ENCODE peak calls at places on chromosome 16, in four cellular contexts. One of them, this sample, is unnamed.
A peak's percentile ranks its signal among the peaks of the same experiment; 100 is the strongest.

GRCh38 chr16:75648265-75649076 is 898 bp downstream of the TERF2IP start:
- DNase-seq in cardiac muscle cell: peak; percentile 74
- DNase-seq in BE2C: peak; percentile 83
- DNase-seq in ovary: peak; percentile 89
- DNase-seq in this sample: peak; percentile 86

GRCh38 chr16:7443108-7443507 is 110.5 kb downstream of the RBFOX1 start:
- DNase-seq in cardiac muscle cell: no peak
- DNase-seq in BE2C: no peak
- DNase-seq in ovary: no peak
- DNase-seq in this sample: no peak

GRCh38 chr16:57497121-57497520 is 10.8 kb upstream of the DOK4 start:
- DNase-seq in cardiac muscle cell: no peak
- DNase-seq in BE2C: peak; percentile 16
- DNase-seq in ovary: peak; percentile 19
- DNase-seq in this sample: no peak

GRCh38 chr16:55480228-55480655 is 1.2 kb downstream of the MMP2 start:
- DNase-seq in cardiac muscle cell: peak; percentile 98
- DNase-seq in BE2C: peak; percentile 84
- DNase-seq in ovary: peak; percentile 97
- DNase-seq in this sample: peak; percentile 92

GRCh38 chr16:19781196-19781595 is 63.1 kb downstream of the IQCK start:
- DNase-seq in cardiac muscle cell: peak; percentile 82
- DNase-seq in BE2C: no peak
- DNase-seq in ovary: no peak
- DNase-seq in this sample: no peak

GRCh38 chr16:2686912-2687507 is 4.7 kb downstream of the KCTD5 start:
- DNase-seq in cardiac muscle cell: no peak
- DNase-seq in BE2C: no peak
- DNase-seq in ovary: peak; percentile 25
- DNase-seq in this sample: no peak

GRCh38 chr16:88202207-88202745 is 180.5 kb upstream of the ZNF469 start:
- DNase-seq in cardiac muscle cell: no peak
- DNase-seq in BE2C: no peak
- DNase-seq in ovary: no peak
- DNase-seq in this sample: no peak

GRCh38 chr16:55222436-55222835 is 101.6 kb upstream of the IRX6 start:
- DNase-seq in cardiac muscle cell: no peak
- DNase-seq in BE2C: no peak
- DNase-seq in ovary: no peak
- DNase-seq in this sample: no peak

GRCh38 chr16:88854306-88855111 is 2.2 kb downstream of the GALNS start:
- DNase-seq in cardiac muscle cell: no peak
- DNase-seq in BE2C: no peak
- DNase-seq in ovary: no peak
- DNase-seq in this sample: no peak

GRCh38 chr16:817001-817906 is 16.7 kb upstream of the GNG13 start:
- DNase-seq in cardiac muscle cell: no peak
- DNase-seq in BE2C: no peak
- DNase-seq in ovary: no peak
- DNase-seq in this sample: no peak

GRCh38 chr16:68528686-68529379 is 10.3 kb upstream of the ZFP90 start:
- DNase-seq in cardiac muscle cell: peak; percentile 84
- DNase-seq in BE2C: peak; percentile 85
- DNase-seq in ovary: peak; percentile 92
- DNase-seq in this sample: peak; percentile 89

GRCh38 chr16:68434654-68435210 is 13.6 kb downstream of the SMPD3 start:
- DNase-seq in cardiac muscle cell: no peak
- DNase-seq in BE2C: no peak
- DNase-seq in ovary: no peak
- DNase-seq in this sample: no peak

GRCh38 chr16:55571-56136 is 2.0 kb downstream of the SNRNP25 start:
- DNase-seq in cardiac muscle cell: no peak
- DNase-seq in BE2C: no peak
- DNase-seq in ovary: no peak
- DNase-seq in this sample: no peak

GRCh38 chr16:88430524-88431446 is 22.3 kb upstream of the ZFPM1 start:
- DNase-seq in cardiac muscle cell: peak; percentile 42
- DNase-seq in BE2C: no peak
- DNase-seq in ovary: no peak
- DNase-seq in this sample: no peak

GRCh38 chr16:52906271-52906670 is 146.4 kb downstream of the CHD9NB start:
- DNase-seq in cardiac muscle cell: no peak
- DNase-seq in BE2C: no peak
- DNase-seq in ovary: no peak
- DNase-seq in this sample: no peak

GRCh38 chr16:7744546-7745294 is 412.1 kb downstream of the RBFOX1 start:
- DNase-seq in cardiac muscle cell: no peak
- DNase-seq in BE2C: no peak
- DNase-seq in ovary: no peak
- DNase-seq in this sample: no peak

GRCh38 chr16:2043296-2043979 is 4.2 kb downstream of the NTHL1 start:
- DNase-seq in cardiac muscle cell: no peak
- DNase-seq in BE2C: no peak
- DNase-seq in ovary: no peak
- DNase-seq in this sample: no peak

GRCh38 chr16:48608452-48608851 is 1.5 kb downstream of the N4BP1 start:
- DNase-seq in cardiac muscle cell: no peak
- DNase-seq in BE2C: no peak
- DNase-seq in ovary: no peak
- DNase-seq in this sample: no peak

GRCh38 chr16:26316683-26317464 is 625.1 kb downstream of the HS3ST4 start:
- DNase-seq in cardiac muscle cell: no peak
- DNase-seq in BE2C: no peak
- DNase-seq in ovary: no peak
- DNase-seq in this sample: no peak

GRCh38 chr16:16861546-16861945 is 482.6 kb downstream of the NPIPA7 start:
- DNase-seq in cardiac muscle cell: peak; percentile 29
- DNase-seq in BE2C: peak; percentile 67
- DNase-seq in ovary: peak; percentile 37
- DNase-seq in this sample: no peak

GRCh38 chr16:28527985-28528384 is 10.8 kb downstream of the NUPR1 start:
- DNase-seq in cardiac muscle cell: no peak
- DNase-seq in BE2C: no peak
- DNase-seq in ovary: no peak
- DNase-seq in this sample: no peak

GRCh38 chr16:86761117-86761971 is 183.0 kb downstream of the FOXL1 start:
- DNase-seq in cardiac muscle cell: peak; percentile 71
- DNase-seq in BE2C: peak; percentile 59
- DNase-seq in ovary: no peak
- DNase-seq in this sample: peak; percentile 70

GRCh38 chr16:86865866-86866675 is 287.7 kb downstream of the FOXL1 start:
- DNase-seq in cardiac muscle cell: no peak
- DNase-seq in BE2C: no peak
- DNase-seq in ovary: no peak
- DNase-seq in this sample: peak; percentile 66

GRCh38 chr16:66057056-66057455 is 309.4 kb upstream of the CDH5 start:
- DNase-seq in cardiac muscle cell: no peak
- DNase-seq in BE2C: no peak
- DNase-seq in ovary: no peak
- DNase-seq in this sample: no peak

GRCh38 chr16:46862555-46863447 is 21.4 kb upstream of the GPT2 start:
- DNase-seq in cardiac muscle cell: no peak
- DNase-seq in BE2C: no peak
- DNase-seq in ovary: no peak
- DNase-seq in this sample: no peak

GRCh38 chr16:57635266-57636097 is 7.1 kb downstream of the ADGRG1 start:
- DNase-seq in cardiac muscle cell: no peak
- DNase-seq in BE2C: no peak
- DNase-seq in ovary: no peak
- DNase-seq in this sample: no peak

GRCh38 chr16:86931410-86931941 is 353.1 kb downstream of the FOXL1 start:
- DNase-seq in cardiac muscle cell: peak; percentile 93
- DNase-seq in BE2C: no peak
- DNase-seq in ovary: peak; percentile 65
- DNase-seq in this sample: peak; percentile 80

GRCh38 chr16:54242199-54242598 is 44.4 kb downstream of the IRX3 start:
- DNase-seq in cardiac muscle cell: no peak
- DNase-seq in BE2C: peak; percentile 81
- DNase-seq in ovary: no peak
- DNase-seq in this sample: peak; percentile 23

GRCh38 chr16:57054338-57054737 is 38.0 kb upstream of the CPNE2 start:
- DNase-seq in cardiac muscle cell: no peak
- DNase-seq in BE2C: no peak
- DNase-seq in ovary: no peak
- DNase-seq in this sample: no peak

GRCh38 chr16:87172632-87173031 is 144.6 kb downstream of the C16orf95 start:
- DNase-seq in cardiac muscle cell: peak; percentile 12
- DNase-seq in BE2C: no peak
- DNase-seq in ovary: no peak
- DNase-seq in this sample: no peak

GRCh38 chr16:86256995-86257394 is 253.3 kb upstream of the FOXF1 start:
- DNase-seq in cardiac muscle cell: no peak
- DNase-seq in BE2C: no peak
- DNase-seq in ovary: no peak
- DNase-seq in this sample: peak; percentile 28

GRCh38 chr16:83187404-83187803 is 560.6 kb downstream of the CDH13 start:
- DNase-seq in cardiac muscle cell: peak; percentile 60
- DNase-seq in BE2C: no peak
- DNase-seq in ovary: no peak
- DNase-seq in this sample: no peak

GRCh38 chr16:89268987-89269735 is 51.7 kb downstream of the ZNF778 start:
- DNase-seq in cardiac muscle cell: peak; percentile 74
- DNase-seq in BE2C: no peak
- DNase-seq in ovary: peak; percentile 82
- DNase-seq in this sample: peak; percentile 67

GRCh38 chr16:441447-441846 is 16.0 kb downstream of the RAB11FIP3 start:
- DNase-seq in cardiac muscle cell: no peak
- DNase-seq in BE2C: no peak
- DNase-seq in ovary: no peak
- DNase-seq in this sample: no peak

GRCh38 chr16:82627811-82628339 is 1.1 kb downstream of the CDH13 start:
- DNase-seq in cardiac muscle cell: peak; percentile 47
- DNase-seq in BE2C: no peak
- DNase-seq in ovary: no peak
- DNase-seq in this sample: no peak

GRCh38 chr16:31177136-31177535 is 2.8 kb upstream of the FUS start:
- DNase-seq in cardiac muscle cell: no peak
- DNase-seq in BE2C: no peak
- DNase-seq in ovary: no peak
- DNase-seq in this sample: no peak

GRCh38 chr16:30096862-30097563 is 1.0 kb upstream of the YPEL3 start:
- DNase-seq in cardiac muscle cell: no peak
- DNase-seq in BE2C: no peak
- DNase-seq in ovary: no peak
- DNase-seq in this sample: no peak

GRCh38 chr16:30096105-30096861 is at the start of gene YPEL3:
- DNase-seq in cardiac muscle cell: peak; percentile 95
- DNase-seq in BE2C: peak; percentile 97
- DNase-seq in ovary: peak; percentile 96
- DNase-seq in this sample: peak; percentile 93

GRCh38 chr16:30092373-30093010 is 768 bp upstream of the TBX6 start:
- DNase-seq in cardiac muscle cell: peak; percentile 84
- DNase-seq in BE2C: peak; percentile 88
- DNase-seq in ovary: peak; percentile 88
- DNase-seq in this sample: peak; percentile 92

GRCh38 chr16:30094541-30095165 is 1.4 kb downstream of the YPEL3 start:
- DNase-seq in cardiac muscle cell: no peak
- DNase-seq in BE2C: no peak
- DNase-seq in ovary: peak; percentile 66
- DNase-seq in this sample: no peak

GRCh38 chr16:30095166-30096078 is 591 bp downstream of the YPEL3 start:
- DNase-seq in cardiac muscle cell: no peak
- DNase-seq in BE2C: no peak
- DNase-seq in ovary: peak; percentile 56
- DNase-seq in this sample: no peak
- H3K4me1 ChIP-seq in cardiac muscle cell: peaks cover 5% of the 10 kb centered on the region
- H3K4me1 ChIP-seq in BE2C: peaks cover 9% of the 10 kb centered on the region
- H3K4me1 ChIP-seq in ovary: peaks cover 12% of the 10 kb centered on the region
- H3K4me1 ChIP-seq in this sample: peaks cover 40% of the 10 kb centered on the region

GRCh38 chr16:11020792-11021440 is 76.6 kb downstream of the CLEC16A start:
- DNase-seq in cardiac muscle cell: no peak
- DNase-seq in BE2C: peak; percentile 31
- DNase-seq in ovary: no peak
- DNase-seq in this sample: no peak
- H3K4me1 ChIP-seq in cardiac muscle cell: no peaks in the 10 kb centered on the region
- H3K4me1 ChIP-seq in BE2C: no peaks in the 10 kb centered on the region
- H3K4me1 ChIP-seq in ovary: no peaks in the 10 kb centered on the region
- H3K4me1 ChIP-seq in this sample: no peaks in the 10 kb centered on the region

GRCh38 chr16:3872216-3872895 is 8.2 kb downstream of the CREBBP start:
- DNase-seq in cardiac muscle cell: no peak
- DNase-seq in BE2C: no peak
- DNase-seq in ovary: no peak
- DNase-seq in this sample: no peak
- H3K4me1 ChIP-seq in cardiac muscle cell: peaks cover 56% of the 10 kb centered on the region
- H3K4me1 ChIP-seq in BE2C: peaks cover 17% of the 10 kb centered on the region
- H3K4me1 ChIP-seq in ovary: peaks cover 46% of the 10 kb centered on the region
- H3K4me1 ChIP-seq in this sample: peaks cover 93% of the 10 kb centered on the region

DNA sequence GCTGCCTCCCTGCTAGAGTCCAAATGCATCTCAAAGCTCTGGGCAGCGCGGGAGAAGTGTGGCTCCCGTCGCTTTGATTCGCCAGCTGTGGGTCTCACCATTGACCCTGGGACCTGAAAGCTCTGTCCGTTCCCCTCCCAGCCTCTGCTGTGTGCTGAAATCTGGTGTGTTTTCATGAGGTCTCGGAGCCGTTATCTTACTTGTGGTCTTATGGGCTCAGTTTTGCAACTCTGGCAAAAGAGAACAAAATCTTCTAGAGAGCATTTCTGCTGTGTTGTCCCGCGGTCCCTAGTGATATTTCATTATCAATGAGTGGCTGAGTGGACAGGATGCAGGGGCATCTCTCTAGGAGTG is 13.3 kb downstream of the CRISPLD2 start:
- DNase-seq in cardiac muscle cell: peak; percentile 88
- DNase-seq in BE2C: no peak
- DNase-seq in ovary: no peak
- DNase-seq in this sample: no peak
- H3K4me1 ChIP-seq in cardiac muscle cell: no peaks in the 10 kb centered on the region
- H3K4me1 ChIP-seq in BE2C: peaks cover 9% of the 10 kb centered on the region
- H3K4me1 ChIP-seq in ovary: peaks cover 23% of the 10 kb centered on the region
- H3K4me1 ChIP-seq in this sample: no peaks in the 10 kb centered on the region

DNA sequence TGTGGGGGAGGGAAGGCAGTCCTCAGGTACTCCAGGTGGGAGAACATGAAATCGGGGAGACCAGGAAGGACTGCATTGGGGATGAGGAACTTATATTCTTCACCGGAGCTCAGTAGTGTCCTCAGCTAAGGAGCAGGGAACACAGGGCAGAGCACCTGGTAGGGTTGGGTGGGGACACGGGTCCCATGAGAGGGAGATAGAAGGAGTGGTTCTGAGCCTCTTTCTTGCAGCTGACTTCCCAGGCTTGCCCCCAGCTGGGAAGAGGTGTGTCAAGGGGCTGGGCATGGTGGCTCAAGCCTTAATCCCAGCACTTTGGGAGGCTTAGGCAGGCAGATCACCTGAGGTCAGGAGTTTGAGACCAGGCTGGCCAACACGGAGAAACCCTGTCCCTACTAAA is 2.1 kb downstream of the FHOD1 start:
- DNase-seq in cardiac muscle cell: no peak
- DNase-seq in BE2C: no peak
- DNase-seq in ovary: peak; percentile 46
- DNase-seq in this sample: no peak
- H3K4me1 ChIP-seq in cardiac muscle cell: peaks cover 5% of the 10 kb centered on the region
- H3K4me1 ChIP-seq in BE2C: peaks cover 21% of the 10 kb centered on the region
- H3K4me1 ChIP-seq in ovary: peaks cover 14% of the 10 kb centered on the region
- H3K4me1 ChIP-seq in this sample: peaks cover 84% of the 10 kb centered on the region

This sample was measured in right atrium auricular region.